ENCODE peak calls at places on chromosomes 6 and 20, in four cellular contexts. One of them, this sample, is unnamed.

GRCh38 chr20:62918830-62919229 is 7.5 kb downstream of the DIDO1 start:
- DNase-seq in right lobe of liver: no peak
- DNase-seq in sciatic nerve: no peak
- DNase-seq in endothelial cell: no peak
- DNase-seq in this sample: no peak

GRCh38 chr6:4687989-4688947 is 87.9 kb upstream of the CDYL start:
- DNase-seq in right lobe of liver: no peak
- DNase-seq in sciatic nerve: no peak
- DNase-seq in endothelial cell: no peak
- DNase-seq in this sample: no peak

GRCh38 chr20:19095762-19096161 is 116.7 kb upstream of the SLC24A3 start:
- DNase-seq in right lobe of liver: no peak
- DNase-seq in sciatic nerve: no peak
- DNase-seq in endothelial cell: no peak
- DNase-seq in this sample: no peak

GRCh38 chr6:138815797-138816528 is 20.1 kb downstream of the ECT2L start:
- DNase-seq in right lobe of liver: no peak
- DNase-seq in sciatic nerve: no peak
- DNase-seq in endothelial cell: no peak
- DNase-seq in this sample: no peak

GRCh38 chr6:29965873-29966601 is 23.7 kb downstream of the HLA-A start:
- DNase-seq in right lobe of liver: peak
- DNase-seq in sciatic nerve: peak
- DNase-seq in endothelial cell: peak
- DNase-seq in this sample: peak

GRCh38 chr6:159981171-159981571 is 12.3 kb downstream of the IGF2R start:
- DNase-seq in right lobe of liver: no peak
- DNase-seq in sciatic nerve: no peak
- DNase-seq in endothelial cell: no peak
- DNase-seq in this sample: no peak

GRCh38 chr6:153568601-153569000 is 437.5 kb upstream of the RGS17 start:
- DNase-seq in right lobe of liver: no peak
- DNase-seq in sciatic nerve: no peak
- DNase-seq in endothelial cell: no peak
- DNase-seq in this sample: no peak

GRCh38 chr6:157823523-157824370 is 701 bp downstream of the SNX9 start:
- DNase-seq in right lobe of liver: peak
- DNase-seq in sciatic nerve: peak
- DNase-seq in endothelial cell: peak
- DNase-seq in this sample: peak

GRCh38 chr6:506508-506907 is 115.0 kb downstream of the IRF4 start:
- DNase-seq in right lobe of liver: no peak
- DNase-seq in sciatic nerve: no peak
- DNase-seq in endothelial cell: no peak
- DNase-seq in this sample: no peak

GRCh38 chr6:14537061-14537460 is 419.5 kb downstream of the CD83 start:
- DNase-seq in right lobe of liver: no peak
- DNase-seq in sciatic nerve: no peak
- DNase-seq in endothelial cell: no peak
- DNase-seq in this sample: no peak

GRCh38 chr20:3106658-3107463 is 22.3 kb upstream of the AVP start:
- DNase-seq in right lobe of liver: no peak
- DNase-seq in sciatic nerve: no peak
- DNase-seq in endothelial cell: no peak
- DNase-seq in this sample: no peak

GRCh38 chr6:38058022-38058421 is 238.5 kb downstream of the ZFAND3 start:
- DNase-seq in right lobe of liver: no peak
- DNase-seq in sciatic nerve: no peak
- DNase-seq in endothelial cell: no peak
- DNase-seq in this sample: no peak

GRCh38 chr20:33653218-33653899 is 8.8 kb upstream of the C20orf144 start:
- DNase-seq in right lobe of liver: no peak
- DNase-seq in sciatic nerve: no peak
- DNase-seq in endothelial cell: peak
- DNase-seq in this sample: peak

GRCh38 chr20:41275181-41275793 is 42.2 kb downstream of the ZHX3 start:
- DNase-seq in right lobe of liver: no peak
- DNase-seq in sciatic nerve: no peak
- DNase-seq in endothelial cell: no peak
- DNase-seq in this sample: peak

GRCh38 chr20:57061058-57061900 is 205.2 kb downstream of the BMP7 start:
- DNase-seq in right lobe of liver: no peak
- DNase-seq in sciatic nerve: peak
- DNase-seq in endothelial cell: peak
- DNase-seq in this sample: no peak

GRCh38 chr6:86825436-86825835 is 111.9 kb upstream of the HTR1E start:
- DNase-seq in right lobe of liver: no peak
- DNase-seq in sciatic nerve: no peak
- DNase-seq in endothelial cell: no peak
- DNase-seq in this sample: no peak

GRCh38 chr6:22892452-22892851 is 323.1 kb downstream of the HDGFL1 start:
- DNase-seq in right lobe of liver: no peak
- DNase-seq in sciatic nerve: no peak
- DNase-seq in endothelial cell: no peak
- DNase-seq in this sample: no peak

GRCh38 chr6:135334169-135334568 is 153.1 kb downstream of the MYB start:
- DNase-seq in right lobe of liver: no peak
- DNase-seq in sciatic nerve: no peak
- DNase-seq in endothelial cell: no peak
- DNase-seq in this sample: no peak

GRCh38 chr20:19785173-19785799 is 27.2 kb downstream of the RIN2 start:
- DNase-seq in right lobe of liver: no peak
- DNase-seq in sciatic nerve: no peak
- DNase-seq in endothelial cell: no peak
- DNase-seq in this sample: no peak

GRCh38 chr20:63056236-63057132 is 49.7 kb upstream of the BHLHE23 start:
- DNase-seq in right lobe of liver: peak
- DNase-seq in sciatic nerve: peak
- DNase-seq in endothelial cell: peak
- DNase-seq in this sample: peak

GRCh38 chr20:43438578-43439316 is 18.9 kb upstream of the SRSF6 start:
- DNase-seq in right lobe of liver: no peak
- DNase-seq in sciatic nerve: no peak
- DNase-seq in endothelial cell: no peak
- DNase-seq in this sample: no peak

GRCh38 chr6:47179286-47179685 is 130.4 kb downstream of the TNFRSF21 start:
- DNase-seq in right lobe of liver: no peak
- DNase-seq in sciatic nerve: no peak
- DNase-seq in endothelial cell: no peak
- DNase-seq in this sample: no peak

GRCh38 chr6:109073344-109074235 is 21.1 kb downstream of the SESN1 start:
- DNase-seq in right lobe of liver: no peak
- DNase-seq in sciatic nerve: no peak
- DNase-seq in endothelial cell: peak
- DNase-seq in this sample: peak

GRCh38 chr6:112502348-112503130 is 155.4 kb downstream of the RFPL4B start:
- DNase-seq in right lobe of liver: no peak
- DNase-seq in sciatic nerve: no peak
- DNase-seq in endothelial cell: no peak
- DNase-seq in this sample: no peak

GRCh38 chr6:28729501-28730402 is 194.0 kb downstream of the TRIM27 start:
- DNase-seq in right lobe of liver: no peak
- DNase-seq in sciatic nerve: no peak
- DNase-seq in endothelial cell: no peak
- DNase-seq in this sample: no peak

GRCh38 chr20:38023181-38024085 is 9.8 kb downstream of the TTI1 start:
- DNase-seq in right lobe of liver: no peak
- DNase-seq in sciatic nerve: no peak
- DNase-seq in endothelial cell: no peak
- DNase-seq in this sample: no peak

GRCh38 chr20:63125893-63126601 is 89.9 kb downstream of the YTHDF1 start:
- DNase-seq in right lobe of liver: peak
- DNase-seq in sciatic nerve: peak
- DNase-seq in endothelial cell: no peak
- DNase-seq in this sample: no peak

GRCh38 chr20:23147964-23148720 is 62.0 kb upstream of the CD93 start:
- DNase-seq in right lobe of liver: peak
- DNase-seq in sciatic nerve: no peak
- DNase-seq in endothelial cell: no peak
- DNase-seq in this sample: no peak

GRCh38 chr6:105164418-105164817 is 15.4 kb downstream of the POPDC3 start:
- DNase-seq in right lobe of liver: no peak
- DNase-seq in sciatic nerve: no peak
- DNase-seq in endothelial cell: no peak
- DNase-seq in this sample: no peak

GRCh38 chr20:48771542-48771941 is 56.3 kb downstream of the PREX1 start:
- DNase-seq in right lobe of liver: no peak
- DNase-seq in sciatic nerve: no peak
- DNase-seq in endothelial cell: no peak
- DNase-seq in this sample: no peak

GRCh38 chr6:30556964-30557682 is at the start of gene PRR3:
- DNase-seq in right lobe of liver: peak
- DNase-seq in sciatic nerve: peak
- DNase-seq in endothelial cell: peak
- DNase-seq in this sample: peak

GRCh38 chr6:161429921-161430490 is 156.1 kb upstream of the AGPAT4 start:
- DNase-seq in right lobe of liver: no peak
- DNase-seq in sciatic nerve: no peak
- DNase-seq in endothelial cell: no peak
- DNase-seq in this sample: no peak

GRCh38 chr6:33277663-33278391 is 904 bp downstream of the B3GALT4 start:
- DNase-seq in right lobe of liver: no peak
- DNase-seq in sciatic nerve: peak
- DNase-seq in endothelial cell: peak
- DNase-seq in this sample: no peak

GRCh38 chr6:50714487-50715379 is 1.4 kb downstream of the TFAP2D start:
- DNase-seq in right lobe of liver: no peak
- DNase-seq in sciatic nerve: no peak
- DNase-seq in endothelial cell: peak
- DNase-seq in this sample: no peak

GRCh38 chr6:27280540-27281000 is 31.5 kb downstream of the POM121L2 start:
- DNase-seq in right lobe of liver: no peak
- DNase-seq in sciatic nerve: no peak
- DNase-seq in endothelial cell: peak
- DNase-seq in this sample: no peak